ENCODE peak calls at places on chromosome 15, in nine cellular contexts. One of them, this sample, is unnamed.

GRCh38 chr15:35999211-35999610 is 453.2 kb upstream of the DPH6 start:
- DNase-seq in WERI-Rb-1: no peak
- DNase-seq in IMR-90: no peak
- DNase-seq in right lobe of liver: no peak
- DNase-seq in pancreas: no peak
- DNase-seq in lower lobe of right lung: no peak
- DNase-seq in AG10803: no peak
- DNase-seq in A673: no peak
- DNase-seq in stomach: no peak
- DNase-seq in this sample: no peak

GRCh38 chr15:69469467-69470191 is 17.0 kb downstream of the RPLP1 start:
- DNase-seq in lower lobe of right lung: peak
- DNase-seq in right lobe of liver: no peak
- DNase-seq in A673: no peak
- DNase-seq in stomach: no peak
- DNase-seq in AG10803: no peak
- DNase-seq in pancreas: no peak
- DNase-seq in IMR-90: peak
- DNase-seq in WERI-Rb-1: no peak
- DNase-seq in this sample: peak

GRCh38 chr15:31405200-31405929 is 78.7 kb downstream of the KLF13 start:
- DNase-seq in stomach: peak
- DNase-seq in pancreas: no peak
- DNase-seq in WERI-Rb-1: no peak
- DNase-seq in right lobe of liver: no peak
- DNase-seq in A673: no peak
- DNase-seq in lower lobe of right lung: no peak
- DNase-seq in IMR-90: peak
- DNase-seq in AG10803: no peak
- DNase-seq in this sample: no peak

GRCh38 chr15:68982976-68983550 is 31.4 kb upstream of the NOX5 start:
- DNase-seq in IMR-90: no peak
- DNase-seq in right lobe of liver: no peak
- DNase-seq in WERI-Rb-1: no peak
- DNase-seq in AG10803: no peak
- DNase-seq in stomach: no peak
- DNase-seq in lower lobe of right lung: no peak
- DNase-seq in pancreas: no peak
- DNase-seq in A673: no peak
- DNase-seq in this sample: no peak

GRCh38 chr15:26433060-26433459 is 339.8 kb downstream of the GABRB3 start:
- DNase-seq in right lobe of liver: no peak
- DNase-seq in WERI-Rb-1: no peak
- DNase-seq in AG10803: no peak
- DNase-seq in pancreas: no peak
- DNase-seq in A673: no peak
- DNase-seq in stomach: no peak
- DNase-seq in IMR-90: no peak
- DNase-seq in lower lobe of right lung: no peak
- DNase-seq in this sample: no peak

GRCh38 chr15:93485922-93486327 is 396.9 kb upstream of the RGMA start:
- DNase-seq in stomach: peak
- DNase-seq in AG10803: no peak
- DNase-seq in pancreas: no peak
- DNase-seq in right lobe of liver: no peak
- DNase-seq in WERI-Rb-1: no peak
- DNase-seq in A673: no peak
- DNase-seq in lower lobe of right lung: no peak
- DNase-seq in IMR-90: no peak
- DNase-seq in this sample: no peak

GRCh38 chr15:74511583-74511982 is 29.4 kb upstream of the ARID3B start:
- DNase-seq in pancreas: no peak
- DNase-seq in lower lobe of right lung: no peak
- DNase-seq in IMR-90: no peak
- DNase-seq in AG10803: no peak
- DNase-seq in right lobe of liver: no peak
- DNase-seq in stomach: no peak
- DNase-seq in WERI-Rb-1: no peak
- DNase-seq in A673: no peak
- DNase-seq in this sample: no peak

GRCh38 chr15:92118162-92118935 is 264.8 kb downstream of the SLCO3A1 start:
- DNase-seq in pancreas: no peak
- DNase-seq in AG10803: peak
- DNase-seq in right lobe of liver: no peak
- DNase-seq in IMR-90: peak
- DNase-seq in WERI-Rb-1: no peak
- DNase-seq in A673: no peak
- DNase-seq in lower lobe of right lung: no peak
- DNase-seq in stomach: no peak
- DNase-seq in this sample: no peak

GRCh38 chr15:84979651-84980050 is 2.0 kb upstream of the PDE8A start:
- DNase-seq in WERI-Rb-1: peak
- DNase-seq in IMR-90: no peak
- DNase-seq in lower lobe of right lung: peak
- DNase-seq in A673: no peak
- DNase-seq in right lobe of liver: peak
- DNase-seq in pancreas: peak
- DNase-seq in AG10803: no peak
- DNase-seq in stomach: no peak
- DNase-seq in this sample: no peak
- H3K4me3 ChIP-seq in WERI-Rb-1: peak
- H3K4me3 ChIP-seq in IMR-90: no peak
- H3K4me3 ChIP-seq in lower lobe of right lung: peak
- H3K4me3 ChIP-seq in A673: peak
- H3K4me3 ChIP-seq in right lobe of liver: peak
- H3K4me3 ChIP-seq in pancreas: peak
- H3K4me3 ChIP-seq in AG10803: no peak
- H3K4me3 ChIP-seq in stomach: peak
- H3K4me3 ChIP-seq in this sample: peak

GRCh38 chr15:66404122-66404521 is 17.4 kb downstream of the MAP2K1 start:
- DNase-seq in IMR-90: no peak
- DNase-seq in WERI-Rb-1: no peak
- DNase-seq in lower lobe of right lung: no peak
- DNase-seq in pancreas: no peak
- DNase-seq in A673: no peak
- DNase-seq in right lobe of liver: no peak
- DNase-seq in AG10803: no peak
- DNase-seq in stomach: no peak
- DNase-seq in this sample: no peak

GRCh38 chr15:66405605-66406004 is 18.9 kb downstream of the MAP2K1 start:
- DNase-seq in lower lobe of right lung: no peak
- DNase-seq in AG10803: peak
- DNase-seq in IMR-90: peak
- DNase-seq in right lobe of liver: no peak
- DNase-seq in A673: peak
- DNase-seq in stomach: no peak
- DNase-seq in pancreas: no peak
- DNase-seq in WERI-Rb-1: no peak
- DNase-seq in this sample: no peak

GRCh38 chr15:66405007-66405406 is 18.3 kb downstream of the MAP2K1 start:
- DNase-seq in right lobe of liver: no peak
- DNase-seq in IMR-90: peak
- DNase-seq in stomach: no peak
- DNase-seq in pancreas: no peak
- DNase-seq in lower lobe of right lung: no peak
- DNase-seq in AG10803: no peak
- DNase-seq in WERI-Rb-1: no peak
- DNase-seq in A673: no peak
- DNase-seq in this sample: no peak

GRCh38 chr15:66403323-66403722 is 16.6 kb downstream of the MAP2K1 start:
- DNase-seq in WERI-Rb-1: no peak
- DNase-seq in pancreas: no peak
- DNase-seq in AG10803: no peak
- DNase-seq in stomach: no peak
- DNase-seq in IMR-90: no peak
- DNase-seq in right lobe of liver: no peak
- DNase-seq in A673: no peak
- DNase-seq in lower lobe of right lung: no peak
- DNase-seq in this sample: no peak

DNA sequence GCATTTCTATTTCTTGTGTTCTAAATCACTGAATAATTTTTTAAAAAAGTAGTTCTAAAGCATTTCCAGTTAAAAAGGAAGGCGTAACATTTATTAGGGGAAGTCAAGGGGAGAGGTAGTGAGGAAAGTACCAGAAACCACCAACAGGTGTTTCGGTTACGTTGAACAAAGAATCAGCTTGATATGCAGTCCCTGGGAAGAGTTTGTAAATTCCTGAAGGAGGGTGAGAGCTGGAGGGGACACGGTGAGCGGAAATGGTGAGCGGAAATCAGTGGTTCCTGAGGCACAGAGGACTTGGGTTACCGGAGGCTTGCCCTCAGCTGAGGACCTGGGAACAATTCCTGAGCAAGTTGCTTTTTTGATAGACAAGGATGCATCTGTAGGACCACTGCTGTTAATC is 17.8 kb downstream of the MAP2K1 start:
- DNase-seq in pancreas: no peak
- DNase-seq in WERI-Rb-1: no peak
- DNase-seq in AG10803: no peak
- DNase-seq in right lobe of liver: no peak
- DNase-seq in A673: no peak
- DNase-seq in stomach: no peak
- DNase-seq in lower lobe of right lung: no peak
- DNase-seq in IMR-90: no peak
- DNase-seq in this sample: no peak
- TF ChIP-seq CTCF in pancreas: no peak
- TF ChIP-seq CTCF in WERI-Rb-1: no peak
- TF ChIP-seq CTCF in AG10803: no peak
- TF ChIP-seq CTCF in right lobe of liver: peak
- TF ChIP-seq CTCF in A673: no peak
- TF ChIP-seq CTCF in stomach: no peak
- TF ChIP-seq CTCF in lower lobe of right lung: no peak
- TF ChIP-seq CTCF in IMR-90: no peak
- TF ChIP-seq CTCF in this sample: peak

DNA sequence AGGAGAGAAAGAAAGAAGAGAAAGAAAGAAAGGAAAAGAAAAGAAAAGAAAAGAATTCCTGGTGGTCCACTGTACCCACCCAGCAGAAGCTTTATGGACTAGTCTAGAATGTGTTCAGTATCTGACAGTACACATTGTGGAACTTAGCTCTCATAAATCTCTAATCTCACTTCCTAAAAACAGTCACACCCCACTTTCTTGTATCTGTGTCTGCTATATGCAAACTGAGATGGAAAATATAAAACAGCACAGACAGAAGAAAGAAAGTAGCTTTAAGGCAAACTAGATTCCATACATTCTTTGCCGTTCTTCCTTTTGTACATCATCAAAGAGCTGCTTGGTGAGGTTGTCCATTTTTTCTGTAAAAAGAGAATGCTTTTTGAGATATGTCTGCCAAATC is 41.1 kb upstream of the GNB5 start:
- DNase-seq in AG10803: no peak
- DNase-seq in pancreas: no peak
- DNase-seq in right lobe of liver: no peak
- DNase-seq in stomach: no peak
- DNase-seq in IMR-90: no peak
- DNase-seq in lower lobe of right lung: no peak
- DNase-seq in WERI-Rb-1: no peak
- DNase-seq in A673: no peak
- DNase-seq in this sample: no peak
- H3K4me3 ChIP-seq in AG10803: no peak
- H3K4me3 ChIP-seq in pancreas: no peak
- H3K4me3 ChIP-seq in right lobe of liver: no peak
- H3K4me3 ChIP-seq in stomach: no peak
- H3K4me3 ChIP-seq in IMR-90: no peak
- H3K4me3 ChIP-seq in lower lobe of right lung: no peak
- H3K4me3 ChIP-seq in WERI-Rb-1: no peak
- H3K4me3 ChIP-seq in A673: no peak
- H3K4me3 ChIP-seq in this sample: no peak

GRCh38 chr15:72964542-72964941 is 87.7 kb upstream of the NEO1 start:
- DNase-seq in pancreas: no peak
- DNase-seq in IMR-90: no peak
- DNase-seq in AG10803: no peak
- DNase-seq in stomach: no peak
- DNase-seq in A673: no peak
- DNase-seq in right lobe of liver: no peak
- DNase-seq in WERI-Rb-1: no peak
- DNase-seq in lower lobe of right lung: no peak
- DNase-seq in this sample: no peak

GRCh38 chr15:72961326-72961725 is 90.9 kb upstream of the NEO1 start:
- DNase-seq in A673: no peak
- DNase-seq in lower lobe of right lung: no peak
- DNase-seq in IMR-90: no peak
- DNase-seq in AG10803: no peak
- DNase-seq in WERI-Rb-1: no peak
- DNase-seq in stomach: no peak
- DNase-seq in pancreas: no peak
- DNase-seq in right lobe of liver: no peak
- DNase-seq in this sample: no peak

GRCh38 chr15:72965671-72966070 is 86.6 kb upstream of the NEO1 start:
- DNase-seq in pancreas: no peak
- DNase-seq in lower lobe of right lung: no peak
- DNase-seq in A673: no peak
- DNase-seq in right lobe of liver: no peak
- DNase-seq in WERI-Rb-1: no peak
- DNase-seq in IMR-90: no peak
- DNase-seq in stomach: no peak
- DNase-seq in AG10803: no peak
- DNase-seq in this sample: no peak

GRCh38 chr15:72962054-72962702 is 90.1 kb upstream of the NEO1 start:
- DNase-seq in lower lobe of right lung: no peak
- DNase-seq in A673: no peak
- DNase-seq in pancreas: no peak
- DNase-seq in WERI-Rb-1: no peak
- DNase-seq in stomach: no peak
- DNase-seq in IMR-90: no peak
- DNase-seq in AG10803: no peak
- DNase-seq in right lobe of liver: no peak
- DNase-seq in this sample: no peak

GRCh38 chr15:72964135-72964534 is 88.1 kb upstream of the NEO1 start:
- DNase-seq in right lobe of liver: no peak
- DNase-seq in lower lobe of right lung: no peak
- DNase-seq in AG10803: no peak
- DNase-seq in A673: no peak
- DNase-seq in IMR-90: no peak
- DNase-seq in WERI-Rb-1: no peak
- DNase-seq in stomach: no peak
- DNase-seq in pancreas: no peak
- DNase-seq in this sample: no peak
- TF ChIP-seq CTCF in right lobe of liver: no peak
- TF ChIP-seq CTCF in lower lobe of right lung: no peak
- TF ChIP-seq CTCF in AG10803: no peak
- TF ChIP-seq CTCF in A673: no peak
- TF ChIP-seq CTCF in IMR-90: no peak
- TF ChIP-seq CTCF in WERI-Rb-1: no peak
- TF ChIP-seq CTCF in stomach: no peak
- TF ChIP-seq CTCF in pancreas: no peak
- TF ChIP-seq CTCF in this sample: no peak

DNA sequence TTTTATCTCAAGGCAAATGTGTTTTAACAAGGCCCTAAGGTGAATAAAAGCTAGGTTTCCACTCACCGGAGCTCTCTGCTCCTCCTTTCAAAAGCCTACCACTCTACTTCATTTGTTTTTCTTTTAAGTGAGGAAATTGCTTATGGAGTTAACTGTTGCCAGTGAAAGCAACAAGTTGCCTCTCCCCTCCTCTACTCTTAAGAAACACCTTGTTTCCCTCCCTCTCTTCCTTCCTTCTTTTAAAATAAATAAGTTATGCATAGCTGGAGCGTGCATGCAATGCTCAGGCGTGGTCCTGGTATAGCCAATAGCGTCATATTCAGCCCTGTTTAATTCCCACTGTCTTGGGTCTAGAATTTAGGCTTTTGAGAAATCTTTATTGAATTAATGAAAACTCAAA is 101.1 kb upstream of the IGF1R start:
- DNase-seq in stomach: no peak
- DNase-seq in IMR-90: no peak
- DNase-seq in A673: no peak
- DNase-seq in right lobe of liver: no peak
- DNase-seq in pancreas: no peak
- DNase-seq in lower lobe of right lung: no peak
- DNase-seq in AG10803: no peak
- DNase-seq in WERI-Rb-1: no peak
- DNase-seq in this sample: no peak
- H3K4me3 ChIP-seq in stomach: peak
- H3K4me3 ChIP-seq in IMR-90: no peak
- H3K4me3 ChIP-seq in A673: no peak
- H3K4me3 ChIP-seq in right lobe of liver: no peak
- H3K4me3 ChIP-seq in pancreas: no peak
- H3K4me3 ChIP-seq in lower lobe of right lung: peak
- H3K4me3 ChIP-seq in AG10803: no peak
- H3K4me3 ChIP-seq in WERI-Rb-1: no peak
- H3K4me3 ChIP-seq in this sample: peak